ENCODE peak calls at places on chromosomes 7 and 10, in four cellular contexts. G is HepG2, Y is SK-N-SH, V is GM12878. S is an unnamed sample.

GRCh38 chr7:142375710-142376313 is 118.0 kb upstream of the PRSS58 start:
- DNase-seq in G (no peak), Y (no peak), V (no peak), S (no peak)

GRCh38 chr7:132578826-132579225 is 2.6 kb upstream of the PLXNA4 start:
- DNase-seq in G (no peak), Y (no peak), V (no peak), S (no peak)

GRCh38 chr7:36961097-36961496 is 236.8 kb upstream of the AOAH start:
- DNase-seq in G (no peak), Y (no peak), V (no peak), S (no peak)

GRCh38 chr10:75770634-75771081 is 339.2 kb downstream of the LRMDA start:
- DNase-seq in G (no peak), Y (no peak), V (no peak), S (no peak)

GRCh38 chr10:117609095-117609821 is 66.7 kb downstream of the EMX2 start:
- DNase-seq in G (peak; percentile 36), Y (no peak), V (no peak), S (peak; percentile 50)

GRCh38 chr7:1466524-1467271 is 7.4 kb upstream of the MICALL2 start:
- DNase-seq in G (peak; percentile 93), Y (peak; percentile 86), V (no peak), S (peak; percentile 51)

GRCh38 chr7:19852192-19852591 is 78.8 kb upstream of the TMEM196 start:
- DNase-seq in G (no peak), Y (no peak), V (no peak), S (no peak)

GRCh38 chr10:79434816-79435215 is 10.6 kb downstream of the ZCCHC24 start:
- DNase-seq in G (no peak), Y (no peak), V (no peak), S (no peak)

GRCh38 chr10:126478600-126478999 is 90.3 kb upstream of the ADAM12 start:
- DNase-seq in G (no peak), Y (no peak), V (no peak), S (no peak)

GRCh38 chr7:191105-192034 is 1.0 kb upstream of the FAM20C start:
- DNase-seq in G (no peak), Y (peak; percentile 69), V (no peak), S (peak; percentile 52)

GRCh38 chr10:3419719-3420495 is 247.3 kb upstream of the PITRM1 start:
- DNase-seq in G (no peak), Y (no peak), V (no peak), S (no peak)

GRCh38 chr10:21336476-21337170 is 188.9 kb downstream of the SKIDA1 start:
- DNase-seq in G (peak; percentile 92), Y (no peak), V (no peak), S (peak; percentile 86)

GRCh38 chr10:1202343-1202742 is 146.2 kb downstream of the WDR37 start:
- DNase-seq in G (no peak), Y (no peak), V (no peak), S (no peak)

GRCh38 chr7:80135306-80136104 is 874 bp downstream of the GNAI1 start:
- DNase-seq in G (no peak), Y (no peak), V (no peak), S (peak; percentile 10)

GRCh38 chr7:149773446-149774236 is at the start of gene ZNF467:
- DNase-seq in G (no peak), Y (peak; percentile 73), V (no peak), S (no peak)

GRCh38 chr7:12066004-12066403 is 145.1 kb upstream of the TMEM106B start:
- DNase-seq in G (no peak), Y (no peak), V (no peak), S (no peak)

GRCh38 chr10:72801263-72801868 is 92.2 kb upstream of the OIT3 start:
- DNase-seq in G (no peak), Y (no peak), V (no peak), S (no peak)

GRCh38 chr7:41862261-41862660 is 159.4 kb upstream of the INHBA start:
- DNase-seq in G (no peak), Y (no peak), V (no peak), S (no peak)

GRCh38 chr7:41858196-41858595 is 155.3 kb upstream of the INHBA start:
- DNase-seq in G (no peak), Y (no peak), V (no peak), S (no peak)

GRCh38 chr7:41867639-41868038 is 164.7 kb upstream of the INHBA start:
- DNase-seq in G (no peak), Y (no peak), V (no peak), S (no peak)

GRCh38 chr7:41855798-41856197 is 152.9 kb upstream of the INHBA start:
- DNase-seq in G (no peak), Y (no peak), V (no peak), S (no peak)

DNA sequence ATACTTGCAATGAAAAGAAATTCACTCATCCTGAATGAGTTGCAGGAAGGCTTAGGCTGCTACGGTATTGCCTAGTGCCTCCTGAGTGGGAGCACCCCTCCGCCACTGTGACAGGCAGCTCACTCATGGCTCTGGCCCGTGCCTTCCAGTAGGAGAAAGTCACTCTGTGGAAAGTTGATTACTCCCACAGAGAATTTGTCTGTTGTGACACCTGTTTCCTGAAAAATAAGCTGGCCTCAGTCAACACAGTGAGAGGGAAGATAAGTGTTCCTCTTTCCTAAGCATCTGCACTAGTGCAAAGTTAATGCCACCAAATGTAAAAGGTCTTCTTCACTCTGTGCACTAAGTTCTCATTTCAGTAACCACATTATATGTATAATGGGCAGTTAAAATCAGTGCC is 158.8 kb upstream of the INHBA start:
- DNase-seq in G (no peak), Y (no peak), V (no peak), S (no peak)
- TF ChIP-seq PBX3 in G (no peak), Y (no peak), V (no peak), S (no peak)

GRCh38 chr7:45075871-45076796 is 12.6 kb downstream of the NACAD start:
- DNase-seq in G (no peak), Y (no peak), V (no peak), S (no peak)
- TF ChIP-seq PBX3 in G (no peak), Y (no peak), V (no peak), S (no peak)

DNA sequence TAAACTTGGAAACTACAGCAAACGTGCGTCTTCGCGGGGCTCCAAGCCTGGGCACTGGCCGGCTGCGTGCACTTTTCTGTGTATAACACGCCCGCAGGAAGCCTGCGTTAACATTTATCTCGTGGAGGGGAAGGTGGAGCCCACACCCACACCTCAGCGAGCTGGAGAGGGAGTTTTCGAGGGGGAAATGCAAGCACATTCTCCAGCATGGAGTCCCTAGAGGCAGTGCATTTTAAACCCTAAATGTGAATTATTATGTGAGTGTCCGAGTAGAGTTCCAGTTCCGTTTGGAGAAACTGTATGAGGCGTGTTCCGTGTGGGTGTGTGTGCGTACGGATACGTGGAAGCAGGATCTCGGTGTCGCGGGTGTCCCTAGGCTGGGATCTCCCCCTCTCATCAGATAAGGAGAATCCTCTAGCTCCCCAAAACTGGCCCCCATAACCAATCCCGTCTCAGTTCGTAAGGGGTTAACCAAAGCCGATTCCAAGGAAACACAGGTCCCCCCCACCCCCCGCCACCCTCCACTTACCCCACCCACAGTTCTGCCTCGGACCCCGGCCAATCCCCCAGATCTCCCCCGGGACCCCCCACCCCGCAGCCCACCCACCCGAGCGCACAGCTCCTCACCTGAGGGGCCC is 403 bp downstream of the CDK6 start:
- DNase-seq in G (peak; percentile 7), Y (peak; percentile 49), V (no peak), S (peak; percentile 18)
- TF ChIP-seq PBX3 in G (no peak), Y (peak; percentile 8), V (no peak), S (no peak)

DNA sequence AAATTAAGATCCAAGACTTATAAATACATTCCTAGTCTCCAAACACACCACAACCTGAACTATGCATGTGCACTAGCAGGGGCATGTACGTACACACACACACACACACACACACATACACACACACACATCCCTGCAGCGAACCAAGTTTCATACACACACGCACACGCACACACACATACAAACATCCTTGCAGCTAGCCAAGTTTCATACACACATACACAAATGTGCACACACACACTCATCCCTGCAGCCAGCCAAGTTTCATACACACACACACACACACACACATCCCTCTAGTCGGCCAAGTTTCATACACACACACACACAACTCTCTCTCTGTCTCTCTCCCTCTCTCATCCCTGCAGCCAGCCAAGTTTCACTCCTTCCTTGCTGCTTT is 82.7 kb upstream of the WIPF3 start:
- DNase-seq in G (no peak), Y (no peak), V (no peak), S (peak; percentile 24)
- TF ChIP-seq PBX3 in G (no peak), Y (no peak), V (no peak), S (no peak)

DNA sequence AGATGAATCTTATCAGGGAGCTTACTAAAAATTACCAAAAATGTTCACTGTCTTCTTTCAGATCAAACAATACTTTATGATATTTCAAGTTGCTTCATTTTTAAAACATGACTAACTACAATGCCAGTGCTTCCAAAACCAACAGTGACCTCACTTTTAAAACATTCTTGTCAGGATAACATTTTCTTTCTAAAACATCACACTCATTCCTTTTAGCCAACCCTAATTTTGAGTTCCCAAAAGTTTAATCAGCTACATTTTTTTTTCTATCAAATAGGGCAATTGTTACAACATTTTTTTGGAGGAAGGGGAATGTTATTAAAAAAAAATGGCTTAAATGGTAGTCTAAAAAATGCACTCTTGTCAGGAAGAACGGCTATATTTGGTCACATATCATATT is 37.3 kb downstream of the RTKN2 start:
- DNase-seq in G (peak; percentile 6), Y (no peak), V (no peak), S (peak; percentile 36)
- TF ChIP-seq PBX3 in G (no peak), Y (peak; percentile 79), V (no peak), S (no peak)

DNA sequence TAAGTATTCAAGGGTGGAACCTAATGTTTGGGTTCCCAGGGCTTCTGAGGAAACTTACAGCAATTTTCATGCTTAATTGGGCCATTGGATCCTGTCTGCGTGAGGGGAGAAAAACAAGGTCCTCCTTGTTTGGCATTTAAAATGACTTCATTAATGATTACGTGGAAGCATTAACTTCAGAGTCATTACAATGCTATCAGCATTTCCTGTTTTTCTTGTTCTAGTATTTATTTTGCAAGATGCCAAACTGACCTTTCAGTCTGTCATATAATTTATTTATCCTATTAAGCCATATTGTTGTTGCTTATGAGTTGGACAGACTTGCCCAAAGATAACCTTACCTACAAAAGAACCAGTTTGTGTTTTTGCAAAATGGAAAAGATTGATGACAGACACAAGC is 324.1 kb upstream of the LRRN3 start:
- DNase-seq in G (no peak), Y (no peak), V (no peak), S (no peak)
- TF ChIP-seq PBX3 in G (no peak), Y (no peak), V (no peak), S (no peak)

S was measured in A549.